ENCODE peak calls at places on chromosomes 2 and 18, in eight cellular contexts. One of them, this sample, is unnamed.

GRCh38 chr2:124112966-124113365 is 87.9 kb downstream of the CNTNAP5 start:
- DNase-seq in HTR-8/SVneo: no peak
- DNase-seq in H54: no peak
- DNase-seq in AG04449: no peak
- DNase-seq in tibial artery: no peak
- DNase-seq in stimulated activated naive CD4-positive, alpha-beta T cell: no peak
- DNase-seq in CD8-positive, alpha-beta T cell: no peak
- DNase-seq in IMR-90: peak; percentile 5
- DNase-seq in this sample: no peak

GRCh38 chr2:46477912-46478311 is 1.5 kb upstream of the TMEM247 start:
- DNase-seq in HTR-8/SVneo: no peak
- DNase-seq in H54: no peak
- DNase-seq in AG04449: no peak
- DNase-seq in tibial artery: no peak
- DNase-seq in stimulated activated naive CD4-positive, alpha-beta T cell: no peak
- DNase-seq in CD8-positive, alpha-beta T cell: no peak
- DNase-seq in IMR-90: no peak
- DNase-seq in this sample: no peak

GRCh38 chr2:68987051-68987503 is 12.6 kb downstream of the GKN1 start:
- DNase-seq in HTR-8/SVneo: no peak
- DNase-seq in H54: no peak
- DNase-seq in AG04449: no peak
- DNase-seq in tibial artery: no peak
- DNase-seq in stimulated activated naive CD4-positive, alpha-beta T cell: no peak
- DNase-seq in CD8-positive, alpha-beta T cell: no peak
- DNase-seq in IMR-90: no peak
- DNase-seq in this sample: no peak

GRCh38 chr2:88016948-88017779 is 817 bp upstream of the RNU2-63P start:
- DNase-seq in HTR-8/SVneo: no peak
- DNase-seq in H54: peak; percentile 22
- DNase-seq in AG04449: no peak
- DNase-seq in tibial artery: no peak
- DNase-seq in stimulated activated naive CD4-positive, alpha-beta T cell: no peak
- DNase-seq in CD8-positive, alpha-beta T cell: no peak
- DNase-seq in IMR-90: no peak
- DNase-seq in this sample: peak; percentile 46

GRCh38 chr2:198715304-198715703 is 742.4 kb downstream of the SATB2 start:
- DNase-seq in HTR-8/SVneo: no peak
- DNase-seq in H54: no peak
- DNase-seq in AG04449: no peak
- DNase-seq in tibial artery: no peak
- DNase-seq in stimulated activated naive CD4-positive, alpha-beta T cell: no peak
- DNase-seq in CD8-positive, alpha-beta T cell: no peak
- DNase-seq in IMR-90: no peak
- DNase-seq in this sample: no peak

GRCh38 chr2:60450488-60450887 is 103.0 kb downstream of the BCL11A start:
- DNase-seq in HTR-8/SVneo: no peak
- DNase-seq in H54: no peak
- DNase-seq in AG04449: no peak
- DNase-seq in tibial artery: no peak
- DNase-seq in stimulated activated naive CD4-positive, alpha-beta T cell: no peak
- DNase-seq in CD8-positive, alpha-beta T cell: no peak
- DNase-seq in IMR-90: no peak
- DNase-seq in this sample: no peak

GRCh38 chr2:69330781-69331180 is 56.2 kb downstream of the GFPT1 start:
- DNase-seq in HTR-8/SVneo: no peak
- DNase-seq in H54: no peak
- DNase-seq in AG04449: no peak
- DNase-seq in tibial artery: no peak
- DNase-seq in stimulated activated naive CD4-positive, alpha-beta T cell: no peak
- DNase-seq in CD8-positive, alpha-beta T cell: no peak
- DNase-seq in IMR-90: no peak
- DNase-seq in this sample: no peak

GRCh38 chr18:28571929-28572328 is 395.0 kb upstream of the CDH2 start:
- DNase-seq in HTR-8/SVneo: no peak
- DNase-seq in H54: no peak
- DNase-seq in AG04449: no peak
- DNase-seq in tibial artery: no peak
- DNase-seq in stimulated activated naive CD4-positive, alpha-beta T cell: no peak
- DNase-seq in CD8-positive, alpha-beta T cell: no peak
- DNase-seq in IMR-90: no peak
- DNase-seq in this sample: no peak

GRCh38 chr2:42182654-42183308 is 13.6 kb downstream of the EML4 start:
- DNase-seq in HTR-8/SVneo: no peak
- DNase-seq in H54: no peak
- DNase-seq in AG04449: no peak
- DNase-seq in tibial artery: no peak
- DNase-seq in stimulated activated naive CD4-positive, alpha-beta T cell: no peak
- DNase-seq in CD8-positive, alpha-beta T cell: no peak
- DNase-seq in IMR-90: no peak
- DNase-seq in this sample: no peak

GRCh38 chr2:149877913-149878312 is 290.3 kb upstream of the MMADHC start:
- DNase-seq in HTR-8/SVneo: no peak
- DNase-seq in H54: no peak
- DNase-seq in AG04449: no peak
- DNase-seq in tibial artery: no peak
- DNase-seq in stimulated activated naive CD4-positive, alpha-beta T cell: no peak
- DNase-seq in CD8-positive, alpha-beta T cell: no peak
- DNase-seq in IMR-90: peak; percentile 41
- DNase-seq in this sample: no peak

GRCh38 chr18:12121175-12122095 is 27.8 kb downstream of the ANKRD62 start:
- DNase-seq in HTR-8/SVneo: no peak
- DNase-seq in H54: no peak
- DNase-seq in AG04449: no peak
- DNase-seq in tibial artery: no peak
- DNase-seq in stimulated activated naive CD4-positive, alpha-beta T cell: no peak
- DNase-seq in CD8-positive, alpha-beta T cell: no peak
- DNase-seq in IMR-90: peak; percentile 1
- DNase-seq in this sample: no peak

GRCh38 chr2:224884188-224884587 is 158.1 kb downstream of the DOCK10 start:
- DNase-seq in HTR-8/SVneo: no peak
- DNase-seq in H54: no peak
- DNase-seq in AG04449: no peak
- DNase-seq in tibial artery: no peak
- DNase-seq in stimulated activated naive CD4-positive, alpha-beta T cell: no peak
- DNase-seq in CD8-positive, alpha-beta T cell: no peak
- DNase-seq in IMR-90: peak; percentile 35
- DNase-seq in this sample: no peak

GRCh38 chr2:223513771-223514455 is 88.2 kb downstream of the SCG2 start:
- DNase-seq in HTR-8/SVneo: no peak
- DNase-seq in H54: no peak
- DNase-seq in AG04449: no peak
- DNase-seq in tibial artery: no peak
- DNase-seq in stimulated activated naive CD4-positive, alpha-beta T cell: no peak
- DNase-seq in CD8-positive, alpha-beta T cell: no peak
- DNase-seq in IMR-90: peak; percentile 34
- DNase-seq in this sample: no peak

GRCh38 chr2:190431907-190432306 is 23.8 kb downstream of the MFSD6 start:
- DNase-seq in HTR-8/SVneo: no peak
- DNase-seq in H54: no peak
- DNase-seq in AG04449: no peak
- DNase-seq in tibial artery: no peak
- DNase-seq in stimulated activated naive CD4-positive, alpha-beta T cell: no peak
- DNase-seq in CD8-positive, alpha-beta T cell: no peak
- DNase-seq in IMR-90: peak; percentile 17
- DNase-seq in this sample: no peak

GRCh38 chr2:224881846-224882245 is 160.4 kb downstream of the DOCK10 start:
- DNase-seq in HTR-8/SVneo: no peak
- DNase-seq in H54: no peak
- DNase-seq in AG04449: no peak
- DNase-seq in tibial artery: no peak
- DNase-seq in stimulated activated naive CD4-positive, alpha-beta T cell: no peak
- DNase-seq in CD8-positive, alpha-beta T cell: no peak
- DNase-seq in IMR-90: peak; percentile 8
- DNase-seq in this sample: no peak

GRCh38 chr2:20422679-20423271 is 24.1 kb upstream of the RHOB start:
- DNase-seq in HTR-8/SVneo: no peak
- DNase-seq in H54: no peak
- DNase-seq in AG04449: no peak
- DNase-seq in tibial artery: peak; percentile 65
- DNase-seq in stimulated activated naive CD4-positive, alpha-beta T cell: no peak
- DNase-seq in CD8-positive, alpha-beta T cell: no peak
- DNase-seq in IMR-90: peak; percentile 51
- DNase-seq in this sample: no peak

GRCh38 chr2:182866095-182866460 is 359 bp downstream of the FRZB start:
- DNase-seq in HTR-8/SVneo: no peak
- DNase-seq in H54: no peak
- DNase-seq in AG04449: no peak
- DNase-seq in tibial artery: peak; percentile 70
- DNase-seq in stimulated activated naive CD4-positive, alpha-beta T cell: no peak
- DNase-seq in CD8-positive, alpha-beta T cell: no peak
- DNase-seq in IMR-90: no peak
- DNase-seq in this sample: no peak

GRCh38 chr2:159150208-159150607 is 136.3 kb downstream of the WDSUB1 start:
- DNase-seq in HTR-8/SVneo: no peak
- DNase-seq in H54: no peak
- DNase-seq in AG04449: no peak
- DNase-seq in tibial artery: no peak
- DNase-seq in stimulated activated naive CD4-positive, alpha-beta T cell: no peak
- DNase-seq in CD8-positive, alpha-beta T cell: no peak
- DNase-seq in IMR-90: peak; percentile 51
- DNase-seq in this sample: no peak

GRCh38 chr2:44705851-44706555 is 235.5 kb upstream of the SIX3 start:
- DNase-seq in HTR-8/SVneo: no peak
- DNase-seq in H54: no peak
- DNase-seq in AG04449: no peak
- DNase-seq in tibial artery: no peak
- DNase-seq in stimulated activated naive CD4-positive, alpha-beta T cell: no peak
- DNase-seq in CD8-positive, alpha-beta T cell: no peak
- DNase-seq in IMR-90: no peak
- DNase-seq in this sample: no peak

This sample was measured in 8988T.